ENCODE peak calls at places on chromosomes 12 and 14, in seven cellular contexts. One of them, this sample, is unnamed.

GRCh38 chr14:62661818-62662217 is 383.4 kb downstream of the KCNH5 start:
- DNase-seq in fibroblast of lung: no peak
- DNase-seq in MM.1S: peak
- DNase-seq in neural progenitor cell: no peak
- DNase-seq in RWPE2: no peak
- DNase-seq in body of pancreas: no peak
- DNase-seq in coronary artery: no peak
- DNase-seq in this sample: no peak

GRCh38 chr12:92583910-92584309 is 118.9 kb upstream of the PLEKHG7 start:
- DNase-seq in fibroblast of lung: no peak
- DNase-seq in MM.1S: no peak
- DNase-seq in neural progenitor cell: no peak
- DNase-seq in RWPE2: no peak
- DNase-seq in body of pancreas: no peak
- DNase-seq in coronary artery: no peak
- DNase-seq in this sample: no peak

GRCh38 chr12:89486231-89486630 is 38.4 kb downstream of the GALNT4 start:
- DNase-seq in fibroblast of lung: no peak
- DNase-seq in MM.1S: no peak
- DNase-seq in neural progenitor cell: no peak
- DNase-seq in RWPE2: no peak
- DNase-seq in body of pancreas: no peak
- DNase-seq in coronary artery: no peak
- DNase-seq in this sample: no peak

GRCh38 chr12:22684526-22685118 is 59.7 kb downstream of the ETNK1 start:
- DNase-seq in fibroblast of lung: peak
- DNase-seq in MM.1S: peak
- DNase-seq in neural progenitor cell: peak
- DNase-seq in RWPE2: no peak
- DNase-seq in body of pancreas: no peak
- DNase-seq in coronary artery: no peak
- DNase-seq in this sample: no peak

GRCh38 chr12:12718853-12719252 is 1.7 kb downstream of the CDKN1B start:
- DNase-seq in fibroblast of lung: peak
- DNase-seq in MM.1S: peak
- DNase-seq in neural progenitor cell: peak
- DNase-seq in RWPE2: no peak
- DNase-seq in body of pancreas: peak
- DNase-seq in coronary artery: no peak
- DNase-seq in this sample: no peak

GRCh38 chr14:64387232-64387737 is 868 bp upstream of the MTHFD1 start:
- DNase-seq in fibroblast of lung: peak
- DNase-seq in MM.1S: no peak
- DNase-seq in neural progenitor cell: peak
- DNase-seq in RWPE2: peak
- DNase-seq in body of pancreas: no peak
- DNase-seq in coronary artery: no peak
- DNase-seq in this sample: no peak

GRCh38 chr12:116183741-116184141 is 93.8 kb downstream of the MED13L start:
- DNase-seq in fibroblast of lung: peak
- DNase-seq in MM.1S: no peak
- DNase-seq in neural progenitor cell: peak
- DNase-seq in RWPE2: no peak
- DNase-seq in body of pancreas: no peak
- DNase-seq in coronary artery: no peak
- DNase-seq in this sample: no peak

GRCh38 chr12:18430425-18431048 is 169.2 kb downstream of the PIK3C2G start:
- DNase-seq in fibroblast of lung: peak
- DNase-seq in MM.1S: peak
- DNase-seq in neural progenitor cell: peak
- DNase-seq in RWPE2: no peak
- DNase-seq in body of pancreas: peak
- DNase-seq in coronary artery: no peak
- DNase-seq in this sample: no peak

GRCh38 chr12:5328669-5329068 is 103.2 kb upstream of the NTF3 start:
- DNase-seq in fibroblast of lung: no peak
- DNase-seq in MM.1S: no peak
- DNase-seq in neural progenitor cell: peak
- DNase-seq in RWPE2: no peak
- DNase-seq in body of pancreas: no peak
- DNase-seq in coronary artery: no peak
- DNase-seq in this sample: no peak

GRCh38 chr12:12837025-12837872 is 24.1 kb downstream of the DDX47 start:
- DNase-seq in fibroblast of lung: peak
- DNase-seq in MM.1S: peak
- DNase-seq in neural progenitor cell: peak
- DNase-seq in RWPE2: peak
- DNase-seq in body of pancreas: peak
- DNase-seq in coronary artery: peak
- DNase-seq in this sample: peak

GRCh38 chr12:75666126-75666979 is 154.9 kb upstream of the KRR1 start:
- DNase-seq in fibroblast of lung: no peak
- DNase-seq in MM.1S: no peak
- DNase-seq in neural progenitor cell: peak
- DNase-seq in RWPE2: no peak
- DNase-seq in body of pancreas: no peak
- DNase-seq in coronary artery: no peak
- DNase-seq in this sample: no peak

GRCh38 chr12:57591567-57592325 is 754 bp downstream of the PIP4K2C start:
- DNase-seq in fibroblast of lung: no peak
- DNase-seq in MM.1S: peak
- DNase-seq in neural progenitor cell: peak
- DNase-seq in RWPE2: no peak
- DNase-seq in body of pancreas: peak
- DNase-seq in coronary artery: no peak
- DNase-seq in this sample: no peak

GRCh38 chr12:102376251-102376747 is 104.1 kb downstream of the IGF1 start:
- DNase-seq in fibroblast of lung: peak
- DNase-seq in MM.1S: no peak
- DNase-seq in neural progenitor cell: no peak
- DNase-seq in RWPE2: no peak
- DNase-seq in body of pancreas: no peak
- DNase-seq in coronary artery: no peak
- DNase-seq in this sample: no peak

GRCh38 chr12:121576851-121577391 is 3.9 kb downstream of the KDM2B start:
- DNase-seq in fibroblast of lung: peak
- DNase-seq in MM.1S: no peak
- DNase-seq in neural progenitor cell: peak
- DNase-seq in RWPE2: no peak
- DNase-seq in body of pancreas: no peak
- DNase-seq in coronary artery: no peak
- DNase-seq in this sample: no peak

GRCh38 chr12:48119834-48120195 is 651 bp downstream of the PFKM start:
- DNase-seq in fibroblast of lung: no peak
- DNase-seq in MM.1S: no peak
- DNase-seq in neural progenitor cell: peak
- DNase-seq in RWPE2: no peak
- DNase-seq in body of pancreas: no peak
- DNase-seq in coronary artery: no peak
- DNase-seq in this sample: no peak

GRCh38 chr12:32756476-32757158 is 920 bp upstream of the YARS2 start:
- DNase-seq in fibroblast of lung: peak
- DNase-seq in MM.1S: no peak
- DNase-seq in neural progenitor cell: peak
- DNase-seq in RWPE2: no peak
- DNase-seq in body of pancreas: no peak
- DNase-seq in coronary artery: no peak
- DNase-seq in this sample: no peak

GRCh38 chr12:120225852-120226640 is 25.1 kb upstream of the RPLP0 start:
- DNase-seq in fibroblast of lung: no peak
- DNase-seq in MM.1S: peak
- DNase-seq in neural progenitor cell: no peak
- DNase-seq in RWPE2: no peak
- DNase-seq in body of pancreas: peak
- DNase-seq in coronary artery: no peak
- DNase-seq in this sample: no peak

GRCh38 chr12:65903680-65904403 is 79.6 kb downstream of the HMGA2 start:
- DNase-seq in fibroblast of lung: no peak
- DNase-seq in MM.1S: no peak
- DNase-seq in neural progenitor cell: no peak
- DNase-seq in RWPE2: no peak
- DNase-seq in body of pancreas: no peak
- DNase-seq in coronary artery: no peak
- DNase-seq in this sample: no peak

GRCh38 chr14:99600232-99600888 is 3.6 kb downstream of the CCDC85C start:
- DNase-seq in fibroblast of lung: no peak
- DNase-seq in MM.1S: no peak
- DNase-seq in neural progenitor cell: no peak
- DNase-seq in RWPE2: no peak
- DNase-seq in body of pancreas: no peak
- DNase-seq in coronary artery: no peak
- DNase-seq in this sample: no peak

GRCh38 chr14:99601301-99601945 is 2.6 kb downstream of the CCDC85C start:
- DNase-seq in fibroblast of lung: no peak
- DNase-seq in MM.1S: no peak
- DNase-seq in neural progenitor cell: no peak
- DNase-seq in RWPE2: no peak
- DNase-seq in body of pancreas: peak
- DNase-seq in coronary artery: no peak
- DNase-seq in this sample: no peak

GRCh38 chr14:99597911-99598600 is 6.0 kb downstream of the CCDC85C start:
- DNase-seq in fibroblast of lung: no peak
- DNase-seq in MM.1S: no peak
- DNase-seq in neural progenitor cell: no peak
- DNase-seq in RWPE2: no peak
- DNase-seq in body of pancreas: no peak
- DNase-seq in coronary artery: no peak
- DNase-seq in this sample: no peak

GRCh38 chr14:99598774-99599173 is 5.2 kb downstream of the CCDC85C start:
- DNase-seq in fibroblast of lung: no peak
- DNase-seq in MM.1S: no peak
- DNase-seq in neural progenitor cell: peak
- DNase-seq in RWPE2: no peak
- DNase-seq in body of pancreas: no peak
- DNase-seq in coronary artery: no peak
- DNase-seq in this sample: no peak

GRCh38 chr14:99599440-99599839 is 4.6 kb downstream of the CCDC85C start:
- DNase-seq in fibroblast of lung: no peak
- DNase-seq in MM.1S: no peak
- DNase-seq in neural progenitor cell: no peak
- DNase-seq in RWPE2: no peak
- DNase-seq in body of pancreas: no peak
- DNase-seq in coronary artery: no peak
- DNase-seq in this sample: no peak
- H3K27ac ChIP-seq in fibroblast of lung: no peak
- H3K27ac ChIP-seq in MM.1S: no peak
- H3K27ac ChIP-seq in neural progenitor cell: no peak
- H3K27ac ChIP-seq in RWPE2: no peak
- H3K27ac ChIP-seq in body of pancreas: peak
- H3K27ac ChIP-seq in coronary artery: no peak
- H3K27ac ChIP-seq in this sample: no peak

GRCh38 chr12:80761818-80762217 is 45.1 kb downstream of the MYF5 start:
- DNase-seq in fibroblast of lung: peak
- DNase-seq in MM.1S: no peak
- DNase-seq in neural progenitor cell: no peak
- DNase-seq in RWPE2: no peak
- DNase-seq in body of pancreas: no peak
- DNase-seq in coronary artery: no peak
- DNase-seq in this sample: no peak
- H3K27ac ChIP-seq in fibroblast of lung: no peak
- H3K27ac ChIP-seq in MM.1S: no peak
- H3K27ac ChIP-seq in neural progenitor cell: no peak
- H3K27ac ChIP-seq in RWPE2: no peak
- H3K27ac ChIP-seq in body of pancreas: no peak
- H3K27ac ChIP-seq in coronary artery: no peak
- H3K27ac ChIP-seq in this sample: no peak

GRCh38 chr12:69468237-69469026 is 1.8 kb upstream of the FRS2 start:
- DNase-seq in fibroblast of lung: peak
- DNase-seq in MM.1S: no peak
- DNase-seq in neural progenitor cell: no peak
- DNase-seq in RWPE2: no peak
- DNase-seq in body of pancreas: no peak
- DNase-seq in coronary artery: no peak
- DNase-seq in this sample: no peak

GRCh38 chr12:69466867-69467266 is 3.3 kb upstream of the FRS2 start:
- DNase-seq in fibroblast of lung: no peak
- DNase-seq in MM.1S: no peak
- DNase-seq in neural progenitor cell: peak
- DNase-seq in RWPE2: no peak
- DNase-seq in body of pancreas: no peak
- DNase-seq in coronary artery: no peak
- DNase-seq in this sample: no peak

GRCh38 chr12:69469854-69470188 is 367 bp upstream of the FRS2 start:
- DNase-seq in fibroblast of lung: no peak
- DNase-seq in MM.1S: no peak
- DNase-seq in neural progenitor cell: no peak
- DNase-seq in RWPE2: no peak
- DNase-seq in body of pancreas: no peak
- DNase-seq in coronary artery: no peak
- DNase-seq in this sample: no peak

GRCh38 chr12:69464433-69464832 is 5.8 kb upstream of the FRS2 start:
- DNase-seq in fibroblast of lung: no peak
- DNase-seq in MM.1S: no peak
- DNase-seq in neural progenitor cell: no peak
- DNase-seq in RWPE2: no peak
- DNase-seq in body of pancreas: no peak
- DNase-seq in coronary artery: no peak
- DNase-seq in this sample: no peak

GRCh38 chr12:69467400-69467799 is 2.8 kb upstream of the FRS2 start:
- DNase-seq in fibroblast of lung: no peak
- DNase-seq in MM.1S: no peak
- DNase-seq in neural progenitor cell: no peak
- DNase-seq in RWPE2: no peak
- DNase-seq in body of pancreas: no peak
- DNase-seq in coronary artery: no peak
- DNase-seq in this sample: no peak
- H3K27ac ChIP-seq in fibroblast of lung: no peak
- H3K27ac ChIP-seq in MM.1S: no peak
- H3K27ac ChIP-seq in neural progenitor cell: peak
- H3K27ac ChIP-seq in RWPE2: no peak
- H3K27ac ChIP-seq in body of pancreas: no peak
- H3K27ac ChIP-seq in coronary artery: no peak
- H3K27ac ChIP-seq in this sample: no peak

GRCh38 chr12:108696111-108696995 is 35.0 kb downstream of the CORO1C start:
- DNase-seq in fibroblast of lung: peak
- DNase-seq in MM.1S: no peak
- DNase-seq in neural progenitor cell: no peak
- DNase-seq in RWPE2: peak
- DNase-seq in body of pancreas: no peak
- DNase-seq in coronary artery: peak
- DNase-seq in this sample: peak

GRCh38 chr12:108700833-108701450 is 30.4 kb downstream of the CORO1C start:
- DNase-seq in fibroblast of lung: peak
- DNase-seq in MM.1S: no peak
- DNase-seq in neural progenitor cell: no peak
- DNase-seq in RWPE2: peak
- DNase-seq in body of pancreas: no peak
- DNase-seq in coronary artery: no peak
- DNase-seq in this sample: no peak

GRCh38 chr12:108699955-108700563 is 31.3 kb downstream of the CORO1C start:
- DNase-seq in fibroblast of lung: peak
- DNase-seq in MM.1S: no peak
- DNase-seq in neural progenitor cell: no peak
- DNase-seq in RWPE2: no peak
- DNase-seq in body of pancreas: no peak
- DNase-seq in coronary artery: no peak
- DNase-seq in this sample: no peak

GRCh38 chr12:108696996-108697290 is 34.4 kb downstream of the CORO1C start:
- DNase-seq in fibroblast of lung: no peak
- DNase-seq in MM.1S: no peak
- DNase-seq in neural progenitor cell: no peak
- DNase-seq in RWPE2: no peak
- DNase-seq in body of pancreas: no peak
- DNase-seq in coronary artery: no peak
- DNase-seq in this sample: no peak

GRCh38 chr12:108697905-108698304 is 33.4 kb downstream of the CORO1C start:
- DNase-seq in fibroblast of lung: no peak
- DNase-seq in MM.1S: no peak
- DNase-seq in neural progenitor cell: no peak
- DNase-seq in RWPE2: no peak
- DNase-seq in body of pancreas: no peak
- DNase-seq in coronary artery: no peak
- DNase-seq in this sample: no peak
- H3K27ac ChIP-seq in fibroblast of lung: peak
- H3K27ac ChIP-seq in MM.1S: no peak
- H3K27ac ChIP-seq in neural progenitor cell: no peak
- H3K27ac ChIP-seq in RWPE2: peak
- H3K27ac ChIP-seq in body of pancreas: no peak
- H3K27ac ChIP-seq in coronary artery: peak
- H3K27ac ChIP-seq in this sample: no peak

This sample was measured in naive thymus-derived CD4-positive, alpha-beta T cell.